ENCODE peak calls at places on chromosome 13, in six cellular contexts. N is mesendoderm, K is IMR-90, F is trophoblast cell, V is neuronal stem cell, D is H1. C is an unnamed sample. For H3K36me3, the result is how much of the 10 kb centered on the place peaks cover.

GRCh38 chr13:26228080-26228479 is 6.0 kb upstream of the RNF6 start:
- DNase-seq in V (no peak), D (no peak), K (no peak), F (no peak), N (no peak), C (no peak)

GRCh38 chr13:31200636-31200970 is 828 bp downstream of the B3GLCT start:
- DNase-seq in F (peak), K (no peak), D (no peak), V (peak), N (peak), C (peak)

GRCh38 chr13:91526543-91527033 is 128.2 kb downstream of the GPC5 start:
- DNase-seq in F (no peak), K (no peak), N (no peak), V (no peak), D (no peak), C (no peak)

GRCh38 chr13:33207616-33207964 is 78.0 kb downstream of the STARD13 start:
- DNase-seq in N (no peak), V (no peak), F (peak), D (no peak), K (peak), C (peak)

GRCh38 chr13:95676100-95676774 is 702 bp upstream of the DNAJC3 start:
- DNase-seq in K (peak), D (no peak), V (no peak), F (peak), N (no peak), C (peak)

GRCh38 chr13:87536499-87536898 is 134.7 kb upstream of the SLITRK5 start:
- DNase-seq in V (no peak), F (no peak), K (no peak), D (no peak), N (no peak), C (peak)

GRCh38 chr13:95643471-95643813 is 1.1 kb downstream of the DZIP1 start:
- DNase-seq in F (peak), D (no peak), K (peak), N (peak), V (peak), C (peak)

GRCh38 chr13:76425930-76426329 is 460.3 kb downstream of the KCTD12 start:
- DNase-seq in K (peak), D (no peak), F (no peak), V (no peak), N (peak), C (peak)

GRCh38 chr13:74026753-74027152 is 107.5 kb downstream of the KLF12 start:
- DNase-seq in V (no peak), N (peak), D (no peak), K (peak), F (no peak), C (peak)

GRCh38 chr13:109768616-109769015 is 17.8 kb downstream of the IRS2 start:
- DNase-seq in V (no peak), F (no peak), D (no peak), N (no peak), K (no peak), C (no peak)

GRCh38 chr13:48600374-48601364 is 53.1 kb upstream of the CYSLTR2 start:
- DNase-seq in V (no peak), K (peak), N (peak), F (peak), D (no peak), C (peak)

GRCh38 chr13:89627991-89628390 is 1719.5 kb upstream of the MIR17HG start:
- DNase-seq in D (no peak), K (no peak), F (no peak), V (no peak), N (no peak), C (peak)

GRCh38 chr13:40564342-40564997 is 102.0 kb downstream of the FOXO1 start:
- DNase-seq in K (no peak), V (no peak), N (no peak), F (peak), D (no peak), C (no peak)

GRCh38 chr13:20136781-20137703 is 23.8 kb downstream of the GJA3 start:
- DNase-seq in N (peak), F (peak), D (no peak), K (no peak), V (no peak), C (no peak)

GRCh38 chr13:96025283-96025682 is 27.9 kb downstream of the UGGT2 start:
- DNase-seq in D (no peak), V (no peak), N (no peak), F (no peak), K (no peak), C (no peak)

GRCh38 chr13:69737129-69737935 is 370.3 kb upstream of the ATXN8OS start:
- DNase-seq in K (no peak), N (no peak), D (no peak), V (no peak), F (no peak), C (no peak)

GRCh38 chr13:81987159-81987558 is 1646.2 kb upstream of the SPRY2 start:
- DNase-seq in D (no peak), N (peak), K (no peak), V (no peak), F (no peak), C (no peak)

GRCh38 chr13:52454459-52454824 is 836 bp upstream of the CKAP2 start:
- DNase-seq in N (peak), D (no peak), V (no peak), F (peak), K (peak), C (peak)

GRCh38 chr13:25948910-25949309 is 102.9 kb downstream of the SHISA2 start:
- DNase-seq in N (no peak), F (no peak), K (no peak), V (no peak), D (no peak), C (no peak)

GRCh38 chr13:110641055-110642015 is 26.0 kb downstream of the NAXD start:
- DNase-seq in V (no peak), N (no peak), D (no peak), F (no peak), K (peak), C (peak)

GRCh38 chr13:104900186-104900817 is 1635.2 kb downstream of the EFNB2 start:
- DNase-seq in F (no peak), V (no peak), D (no peak), N (no peak), K (no peak), C (no peak)

GRCh38 chr13:62088155-62088554 is 672.5 kb upstream of the PCDH20 start:
- DNase-seq in N (no peak), F (no peak), D (no peak), K (no peak), V (no peak), C (no peak)

GRCh38 chr13:98504371-98504963 is 72.4 kb downstream of the STK24 start:
- DNase-seq in K (no peak), V (no peak), D (no peak), F (no peak), N (no peak), C (no peak)

GRCh38 chr13:113120300-113121182 is 2.1 kb upstream of the F10 start:
- DNase-seq in D (no peak), K (no peak), F (no peak), V (no peak), N (no peak), C (no peak)

GRCh38 chr13:40408602-40409001 is 257.8 kb downstream of the FOXO1 start:
- DNase-seq in F (peak), N (no peak), V (no peak), D (no peak), K (peak), C (peak)

GRCh38 chr13:95480131-95480545 is 72.4 kb upstream of the CLDN10 start:
- DNase-seq in D (no peak), V (no peak), N (no peak), K (no peak), F (no peak), C (no peak)

DNA sequence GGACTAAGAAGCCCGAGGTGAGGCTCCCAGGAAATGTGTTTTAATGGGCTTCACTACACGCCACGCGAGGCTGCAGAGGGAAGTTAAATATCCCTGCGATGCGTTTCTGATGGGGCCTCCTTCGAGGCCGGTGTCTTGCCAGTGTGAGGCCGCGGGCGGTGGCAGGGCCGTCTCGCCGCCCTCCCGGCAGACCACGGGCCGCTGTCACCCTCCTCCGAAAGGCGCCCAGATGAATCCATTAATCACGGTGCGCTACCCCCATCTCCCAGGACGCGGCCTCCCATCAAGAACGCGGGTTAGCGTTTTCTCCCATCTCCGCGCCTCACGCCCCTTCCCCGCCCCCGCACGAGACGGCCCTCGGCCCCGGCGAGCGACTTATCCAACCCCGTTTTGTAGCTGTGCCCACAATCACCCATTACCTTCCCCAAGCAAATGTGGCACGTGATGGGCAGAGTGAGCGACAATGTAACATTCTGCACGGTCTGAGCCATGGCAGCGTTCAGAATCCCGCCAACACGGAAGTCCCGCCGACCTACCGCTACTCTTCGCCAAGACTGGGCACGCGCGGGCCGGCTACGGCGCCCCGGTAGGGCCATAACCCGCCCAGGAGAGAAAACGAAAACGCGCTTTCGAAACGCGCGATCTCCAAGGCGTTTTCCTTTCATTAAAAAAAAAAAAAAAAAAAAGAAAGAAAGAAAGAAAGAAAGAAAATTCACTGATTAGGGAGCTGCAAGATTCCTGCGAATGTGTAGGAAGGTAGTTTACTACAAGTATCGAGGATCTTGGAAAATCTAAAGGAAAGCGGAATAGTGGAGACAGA is at the start of gene OBI1:
- DNase-seq in V (peak), K (peak), F (peak), N (peak), D (no peak), C (peak)
- H4K8ac ChIP-seq in V (no peak), K (peak), F (peak), N (no peak), D (peak), C (peak)

GRCh38 chr13:49681837-49682236 is 9.4 kb downstream of the EBPL start:
- DNase-seq in N (no peak), K (peak), D (no peak), F (no peak), V (no peak), C (peak)
- H3K36me3 ChIP-seq in N (under half), K (under half), D (under half), F (under half), V (under half), C (under half)

DNA sequence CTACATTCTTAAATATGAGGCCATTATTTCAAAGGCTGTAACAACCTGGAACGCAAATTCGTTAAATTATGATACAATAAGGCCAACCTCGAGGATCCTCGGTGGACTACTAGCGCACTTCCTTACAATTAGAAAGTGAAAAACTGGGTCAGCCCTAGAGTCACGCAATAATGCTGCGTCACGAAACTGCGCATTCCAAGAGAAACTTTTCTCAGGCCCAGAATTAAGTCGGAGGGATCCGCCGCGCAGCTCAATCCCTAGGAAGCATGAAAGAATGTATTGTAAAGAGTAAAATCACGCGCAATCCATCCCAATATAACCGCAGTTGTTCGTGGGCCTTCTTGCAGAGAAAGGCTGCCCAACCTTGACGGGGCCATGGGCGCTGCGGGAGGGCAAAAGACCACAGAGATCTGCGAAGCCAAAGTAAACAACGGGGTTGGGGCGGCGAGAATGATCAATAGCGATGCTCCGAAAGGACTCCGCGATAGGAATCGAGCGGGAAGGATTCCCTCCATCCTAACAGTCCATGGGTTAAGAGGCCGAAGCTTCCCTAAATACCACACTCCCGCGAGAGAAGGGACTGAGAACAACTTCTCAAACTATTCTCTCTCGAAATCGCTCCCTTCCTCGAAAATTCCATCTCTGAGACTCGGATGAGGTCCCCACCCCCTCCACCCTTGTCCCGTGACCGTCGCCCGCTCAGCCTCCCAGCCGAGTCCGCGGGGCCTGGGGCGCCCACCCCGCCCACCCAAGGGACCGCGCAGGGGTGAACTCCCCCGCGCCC is 564 bp downstream of the SPART start:
- DNase-seq in K (peak), V (peak), D (no peak), F (peak), N (peak), C (peak)
- H4K8ac ChIP-seq in K (peak), V (no peak), D (peak), F (peak), N (peak), C (peak)

GRCh38 chr13:51416107-51416506 is 36.7 kb downstream of the INTS6 start:
- DNase-seq in V (no peak), F (no peak), D (no peak), K (no peak), N (no peak), C (no peak)

GRCh38 chr13:51420681-51421476 is 32.0 kb downstream of the INTS6 start:
- DNase-seq in F (no peak), V (no peak), D (no peak), K (no peak), N (peak), C (peak)

GRCh38 chr13:51419015-51419636 is 33.7 kb downstream of the INTS6 start:
- DNase-seq in N (no peak), F (no peak), K (no peak), V (no peak), D (no peak), C (no peak)

GRCh38 chr13:51422484-51422883 is 30.4 kb downstream of the INTS6 start:
- DNase-seq in D (no peak), K (no peak), F (peak), N (no peak), V (no peak), C (no peak)

DNA sequence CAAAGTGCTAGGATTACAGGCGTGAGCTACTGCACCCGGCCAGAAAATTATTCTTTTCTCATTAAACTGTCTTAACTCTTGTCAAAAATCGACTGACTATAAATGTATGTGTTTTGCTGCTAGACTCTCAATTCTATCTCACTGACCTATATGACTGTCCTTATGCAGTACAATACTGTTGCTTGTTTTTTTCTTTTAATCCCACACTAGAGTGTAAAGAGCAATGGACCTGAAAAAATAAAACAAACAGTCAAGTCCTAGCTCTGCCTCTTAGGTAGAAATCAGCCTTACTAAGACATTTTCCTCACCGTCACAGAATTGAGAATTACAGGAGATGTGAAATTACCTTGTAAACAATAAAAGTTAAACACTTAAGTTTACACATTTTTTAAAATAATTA is 35.1 kb downstream of the INTS6 start:
- DNase-seq in D (no peak), V (no peak), K (no peak), N (no peak), F (no peak), C (no peak)
- H3K36me3 ChIP-seq in D (under half), V (half or more), K (under half), N (under half), F (under half), C (half or more)

GRCh38 chr13:75414036-75414827 is 67.7 kb downstream of the TBC1D4 start:
- DNase-seq in V (no peak), K (no peak), F (no peak), D (no peak), N (no peak), C (no peak)
- H4K8ac ChIP-seq in V (no peak), K (no peak), F (no peak), D (no peak), N (no peak), C (no peak)

GRCh38 chr13:66359393-66359792 is 870.7 kb downstream of the PCDH9 start:
- DNase-seq in F (no peak), N (no peak), K (no peak), D (no peak), V (no peak), C (no peak)
- H3K36me3 ChIP-seq in F (under half), N (under half), K (under half), D (under half), V (under half), C (under half)

DNA sequence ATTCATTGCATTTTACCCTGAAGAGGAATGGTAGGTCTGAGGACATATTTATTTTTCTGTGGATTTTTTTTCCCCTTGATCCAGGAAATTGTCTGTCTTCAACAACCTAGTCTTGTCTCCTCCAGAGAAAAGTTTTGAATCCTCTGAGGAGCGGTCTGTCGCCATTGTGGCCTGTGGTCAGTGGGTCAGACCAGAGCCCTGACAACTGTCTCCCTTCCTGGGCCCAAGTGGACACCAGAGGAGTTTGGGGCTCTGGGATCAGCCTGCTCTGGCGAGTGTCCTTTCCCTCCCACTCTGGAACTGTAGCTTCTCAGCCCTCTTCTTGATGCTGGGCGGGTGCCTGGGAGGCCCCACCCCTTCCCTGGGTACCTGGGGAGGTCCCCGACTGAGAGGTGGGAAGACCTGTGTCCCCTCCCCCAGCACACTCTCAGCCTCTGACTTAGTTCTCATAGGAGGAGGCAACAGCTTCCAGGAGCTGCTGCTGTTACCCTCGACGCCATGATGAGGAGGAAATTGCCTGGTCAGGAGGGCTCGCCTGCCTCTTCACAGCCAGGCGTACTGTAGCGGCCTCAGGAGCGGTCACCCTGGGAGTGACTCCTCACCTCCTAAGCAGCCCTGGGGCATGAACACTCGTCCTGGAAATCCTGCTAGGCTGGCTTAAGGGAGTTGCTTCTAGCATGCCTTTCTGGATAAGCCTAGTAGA is 110.3 kb downstream of the GGACT start:
- DNase-seq in N (peak), D (no peak), F (peak), K (no peak), V (no peak), C (no peak)
- H4K8ac ChIP-seq in N (no peak), D (no peak), F (no peak), K (no peak), V (no peak), C (no peak)